ENCODE peak calls at places on chromosomes 5 and 9, in five cellular contexts. One of them, this sample, is unnamed.

GRCh38 chr9:113343732-113344231 is 3.7 kb upstream of the WDR31 start:
- DNase-seq in activated T-cell treated with anti-CD3 and anti-CD28 coated beads, Interleukin-2, amount 50 U/mL, for 4 hours: no peak
- DNase-seq in choroid plexus epithelial cell: peak; percentile 67
- DNase-seq in astrocyte of the spinal cord: peak; percentile 10
- DNase-seq in naive thymus-derived CD4-positive, alpha-beta T cell: no peak
- DNase-seq in this sample: peak; percentile 23

GRCh38 chr9:131627326-131627845 is 82.1 kb downstream of the PRRT1B start:
- DNase-seq in activated T-cell treated with anti-CD3 and anti-CD28 coated beads, Interleukin-2, amount 50 U/mL, for 4 hours: no peak
- DNase-seq in choroid plexus epithelial cell: peak; percentile 66
- DNase-seq in astrocyte of the spinal cord: peak; percentile 77
- DNase-seq in naive thymus-derived CD4-positive, alpha-beta T cell: no peak
- DNase-seq in this sample: no peak

GRCh38 chr9:114652776-114653555 is 4.6 kb downstream of the TEX53 start:
- DNase-seq in activated T-cell treated with anti-CD3 and anti-CD28 coated beads, Interleukin-2, amount 50 U/mL, for 4 hours: no peak
- DNase-seq in choroid plexus epithelial cell: peak; percentile 16
- DNase-seq in astrocyte of the spinal cord: no peak
- DNase-seq in naive thymus-derived CD4-positive, alpha-beta T cell: no peak
- DNase-seq in this sample: no peak

GRCh38 chr9:107108367-107108766 is 174.7 kb upstream of the RAD23B start:
- DNase-seq in activated T-cell treated with anti-CD3 and anti-CD28 coated beads, Interleukin-2, amount 50 U/mL, for 4 hours: no peak
- DNase-seq in choroid plexus epithelial cell: no peak
- DNase-seq in astrocyte of the spinal cord: no peak
- DNase-seq in naive thymus-derived CD4-positive, alpha-beta T cell: no peak
- DNase-seq in this sample: no peak

GRCh38 chr9:125295642-125296041 is 34.0 kb downstream of the GAPVD1 start:
- DNase-seq in activated T-cell treated with anti-CD3 and anti-CD28 coated beads, Interleukin-2, amount 50 U/mL, for 4 hours: no peak
- DNase-seq in choroid plexus epithelial cell: no peak
- DNase-seq in astrocyte of the spinal cord: no peak
- DNase-seq in naive thymus-derived CD4-positive, alpha-beta T cell: no peak
- DNase-seq in this sample: no peak

GRCh38 chr9:104074876-104075275 is 19.2 kb upstream of the SMC2 start:
- DNase-seq in activated T-cell treated with anti-CD3 and anti-CD28 coated beads, Interleukin-2, amount 50 U/mL, for 4 hours: no peak
- DNase-seq in choroid plexus epithelial cell: peak; percentile 91
- DNase-seq in astrocyte of the spinal cord: peak; percentile 78
- DNase-seq in naive thymus-derived CD4-positive, alpha-beta T cell: no peak
- DNase-seq in this sample: no peak

GRCh38 chr5:56910123-56910951 is 941 bp downstream of the SETD9 start:
- DNase-seq in activated T-cell treated with anti-CD3 and anti-CD28 coated beads, Interleukin-2, amount 50 U/mL, for 4 hours: no peak
- DNase-seq in choroid plexus epithelial cell: no peak
- DNase-seq in astrocyte of the spinal cord: no peak
- DNase-seq in naive thymus-derived CD4-positive, alpha-beta T cell: no peak
- DNase-seq in this sample: no peak

GRCh38 chr9:89342948-89343347 is 24.6 kb downstream of the SECISBP2 start:
- DNase-seq in activated T-cell treated with anti-CD3 and anti-CD28 coated beads, Interleukin-2, amount 50 U/mL, for 4 hours: no peak
- DNase-seq in choroid plexus epithelial cell: peak; percentile 15
- DNase-seq in astrocyte of the spinal cord: no peak
- DNase-seq in naive thymus-derived CD4-positive, alpha-beta T cell: no peak
- DNase-seq in this sample: no peak

GRCh38 chr5:76813982-76814562 is 4.8 kb upstream of the F2RL1 start:
- DNase-seq in activated T-cell treated with anti-CD3 and anti-CD28 coated beads, Interleukin-2, amount 50 U/mL, for 4 hours: no peak
- DNase-seq in choroid plexus epithelial cell: peak; percentile 86
- DNase-seq in astrocyte of the spinal cord: peak; percentile 94
- DNase-seq in naive thymus-derived CD4-positive, alpha-beta T cell: no peak
- DNase-seq in this sample: peak; percentile 72

GRCh38 chr5:116559239-116559638 is 15.4 kb downstream of the SEMA6A start:
- DNase-seq in activated T-cell treated with anti-CD3 and anti-CD28 coated beads, Interleukin-2, amount 50 U/mL, for 4 hours: no peak
- DNase-seq in choroid plexus epithelial cell: no peak
- DNase-seq in astrocyte of the spinal cord: no peak
- DNase-seq in naive thymus-derived CD4-positive, alpha-beta T cell: no peak
- DNase-seq in this sample: no peak

GRCh38 chr5:72633041-72633445 is 125.8 kb upstream of the ZNF366 start:
- DNase-seq in activated T-cell treated with anti-CD3 and anti-CD28 coated beads, Interleukin-2, amount 50 U/mL, for 4 hours: no peak
- DNase-seq in choroid plexus epithelial cell: no peak
- DNase-seq in astrocyte of the spinal cord: no peak
- DNase-seq in naive thymus-derived CD4-positive, alpha-beta T cell: no peak
- DNase-seq in this sample: no peak

GRCh38 chr5:56405116-56405515 is 172.0 kb upstream of the ANKRD55 start:
- DNase-seq in activated T-cell treated with anti-CD3 and anti-CD28 coated beads, Interleukin-2, amount 50 U/mL, for 4 hours: no peak
- DNase-seq in choroid plexus epithelial cell: no peak
- DNase-seq in astrocyte of the spinal cord: no peak
- DNase-seq in naive thymus-derived CD4-positive, alpha-beta T cell: no peak
- DNase-seq in this sample: no peak

GRCh38 chr9:105331160-105331559 is 86.7 kb downstream of the SLC44A1 start:
- DNase-seq in activated T-cell treated with anti-CD3 and anti-CD28 coated beads, Interleukin-2, amount 50 U/mL, for 4 hours: no peak
- DNase-seq in choroid plexus epithelial cell: no peak
- DNase-seq in astrocyte of the spinal cord: no peak
- DNase-seq in naive thymus-derived CD4-positive, alpha-beta T cell: no peak
- DNase-seq in this sample: no peak

GRCh38 chr9:112198646-112199045 is 23.5 kb upstream of the SUSD1 start:
- DNase-seq in activated T-cell treated with anti-CD3 and anti-CD28 coated beads, Interleukin-2, amount 50 U/mL, for 4 hours: no peak
- DNase-seq in choroid plexus epithelial cell: no peak
- DNase-seq in astrocyte of the spinal cord: no peak
- DNase-seq in naive thymus-derived CD4-positive, alpha-beta T cell: no peak
- DNase-seq in this sample: no peak

GRCh38 chr9:128819716-128820664 is 1.7 kb downstream of the ENDOG start:
- DNase-seq in activated T-cell treated with anti-CD3 and anti-CD28 coated beads, Interleukin-2, amount 50 U/mL, for 4 hours: no peak
- DNase-seq in choroid plexus epithelial cell: peak; percentile 25
- DNase-seq in astrocyte of the spinal cord: no peak
- DNase-seq in naive thymus-derived CD4-positive, alpha-beta T cell: no peak
- DNase-seq in this sample: peak; percentile 20